ENCODE peak calls at places on chromosomes 11 and 22, in six cellular contexts. N, V, F, O, C and Z are unnamed samples.

GRCh38 chr11:79437981-79438630 is 2.7 kb downstream of the TENM4 start:
- DNase-seq in V (no peak), O (no peak), C (no peak), N (peak), F (peak), Z (no peak)

GRCh38 chr11:64322925-64323260 is 5.0 kb downstream of the PRDX5 start:
- DNase-seq in N (no peak), C (no peak), V (no peak), F (no peak), O (no peak), Z (no peak)

GRCh38 chr22:20040801-20041200 is 19.9 kb downstream of the TANGO2 start:
- DNase-seq in F (no peak), V (no peak), N (no peak), O (no peak), C (no peak), Z (no peak)

GRCh38 chr22:27620367-27621154 is 181.0 kb downstream of the MN1 start:
- DNase-seq in F (no peak), C (no peak), N (no peak), V (no peak), O (no peak), Z (peak)

GRCh38 chr11:35211952-35212351 is 73.0 kb downstream of the CD44 start:
- DNase-seq in V (no peak), O (no peak), C (no peak), N (no peak), F (no peak), Z (no peak)

GRCh38 chr11:131908316-131908715 is 537.9 kb downstream of the NTM start:
- DNase-seq in V (no peak), C (no peak), F (no peak), O (no peak), N (no peak), Z (no peak)

GRCh38 chr11:108906329-108906728 is 241.5 kb downstream of the DDX10 start:
- DNase-seq in C (no peak), F (peak), V (no peak), O (no peak), N (peak), Z (peak)

GRCh38 chr11:36711104-36711825 is 113.2 kb upstream of the RAG2 start:
- DNase-seq in N (no peak), O (no peak), V (no peak), C (no peak), F (no peak), Z (no peak)

GRCh38 chr11:1218788-1219445 is 3.9 kb upstream of the MUC5B start:
- DNase-seq in F (no peak), V (no peak), C (no peak), O (peak), N (no peak), Z (no peak)

GRCh38 chr22:27329471-27329870 is 472.1 kb downstream of the MN1 start:
- DNase-seq in V (no peak), N (no peak), F (no peak), O (no peak), C (no peak), Z (peak)

GRCh38 chr11:1669546-1670218 is 27.3 kb upstream of the KRTAP5-6 start:
- DNase-seq in C (no peak), F (no peak), V (no peak), O (no peak), N (no peak), Z (no peak)

GRCh38 chr11:45530111-45530510 is 135.3 kb downstream of the CHST1 start:
- DNase-seq in N (no peak), V (no peak), O (no peak), F (no peak), C (no peak), Z (no peak)
- H3K27ac ChIP-seq in N (no peak), V (no peak), O (no peak), F (no peak), C (no peak), Z (no peak)

GRCh38 chr11:68837583-68838571 is 3.8 kb downstream of the CPT1A start:
- DNase-seq in C (no peak), F (no peak), O (peak), V (no peak), N (no peak), Z (no peak)
- H3K4me3 ChIP-seq in C (no peak), F (no peak), O (peak), V (no peak), N (no peak), Z (no peak)

DNA sequence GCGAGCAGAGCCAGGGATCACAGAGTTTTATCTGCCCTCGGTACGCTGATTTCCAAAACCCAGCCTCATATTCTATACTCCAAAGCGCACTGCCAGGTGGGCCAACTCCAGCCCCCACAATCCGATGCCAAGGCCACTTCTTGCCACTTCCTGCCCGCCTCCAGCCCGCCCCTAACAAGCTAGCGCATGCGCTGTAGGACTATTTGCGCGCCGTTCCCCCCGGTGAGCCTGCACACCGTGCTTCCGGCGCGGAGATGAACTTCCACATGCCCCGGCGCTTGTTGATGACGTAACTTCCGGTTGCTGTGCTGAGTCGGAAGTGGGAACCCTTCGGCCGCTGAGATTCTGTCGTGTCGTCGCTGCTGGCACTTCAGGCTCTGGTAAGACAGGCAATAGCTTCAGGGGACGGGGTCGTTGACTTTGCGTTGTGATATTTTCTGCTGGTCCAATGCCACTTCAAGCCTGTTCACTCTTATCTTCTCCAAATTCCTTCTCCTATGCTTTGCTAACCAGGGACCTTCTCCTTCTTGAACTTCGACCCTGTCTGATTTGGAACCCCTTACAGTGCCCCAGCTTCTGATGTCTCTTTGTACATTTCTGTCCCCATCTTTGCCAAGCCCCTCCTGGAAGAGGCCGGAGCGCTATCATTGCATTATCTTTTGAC is at the start of gene UBE4A:
- DNase-seq in C (peak), O (peak), N (peak), V (peak), F (peak), Z (peak)
- H3K27ac ChIP-seq in C (peak), O (peak), N (peak), V (no peak), F (peak), Z (peak)

DNA sequence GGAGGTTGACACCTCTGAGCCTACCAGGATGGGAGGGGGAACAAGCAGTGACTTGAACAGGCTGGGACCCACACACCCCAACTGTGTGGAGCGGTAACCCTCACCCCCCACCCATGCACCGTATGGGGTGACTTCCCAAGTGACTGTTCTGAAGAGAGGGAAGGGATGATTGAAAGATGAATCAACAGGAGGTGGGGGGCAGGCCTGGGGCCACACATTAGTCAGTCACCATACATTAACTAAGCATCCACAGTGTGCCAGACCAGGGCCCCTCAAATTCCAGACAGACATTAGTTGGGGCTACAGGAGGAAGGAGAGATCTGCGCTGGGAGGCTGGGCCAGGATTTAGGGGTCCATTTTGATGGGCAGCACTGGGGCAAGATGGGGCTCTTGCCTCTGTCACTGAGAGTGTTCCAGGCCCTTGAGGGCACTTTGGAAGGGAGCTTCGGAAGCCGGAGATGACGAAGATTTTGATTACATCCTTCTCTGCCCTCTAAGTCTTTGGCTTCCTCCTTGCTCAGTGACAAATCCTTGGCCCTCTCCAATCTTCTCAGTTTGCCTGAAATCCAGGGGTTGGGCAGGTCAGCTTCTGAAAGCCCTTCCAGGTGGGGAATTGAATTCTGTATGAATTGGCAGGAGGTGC is 966 bp downstream of the SMTN start:
- DNase-seq in O (peak), N (no peak), V (no peak), F (peak), C (no peak), Z (no peak)
- H3K4me3 ChIP-seq in O (peak), N (peak), V (no peak), F (peak), C (no peak), Z (peak)

GRCh38 chr11:3836903-3837302 is 3.9 kb downstream of the RHOG start:
- DNase-seq in F (no peak), C (peak), N (no peak), V (no peak), O (peak), Z (no peak)
- H3K27ac ChIP-seq in F (no peak), C (peak), N (no peak), V (no peak), O (peak), Z (no peak)

GRCh38 chr11:98572941-98573340 is 447.8 kb upstream of the CNTN5 start:
- DNase-seq in O (no peak), F (no peak), C (no peak), N (no peak), V (no peak), Z (no peak)
- H3K4me3 ChIP-seq in O (no peak), F (no peak), C (no peak), N (no peak), V (no peak), Z (no peak)

GRCh38 chr11:111841370-111842053 is 29.9 kb downstream of the ALG9 start:
- DNase-seq in C (peak), N (peak), F (peak), O (peak), V (peak), Z (peak)
- H3K27ac ChIP-seq in C (no peak), N (no peak), F (no peak), O (no peak), V (no peak), Z (no peak)